ENCODE peak calls at places on chromosomes 2 and 18, in four cellular contexts. P is keratinocyte, U is thoracic aorta, Q is GM23338. F is an unnamed sample.

GRCh38 chr2:107392241-107392704 is 434.4 kb upstream of the RGPD4 start:
- DNase-seq in P (no peak), U (no peak), Q (no peak), F (no peak)

GRCh38 chr2:72515696-72516095 is 310.1 kb downstream of the EXOC6B start:
- DNase-seq in P (no peak), U (no peak), Q (no peak), F (peak; percentile 3)

GRCh38 chr2:128513416-128514283 is 195.0 kb upstream of the HS6ST1 start:
- DNase-seq in P (no peak), U (no peak), Q (no peak), F (no peak)

GRCh38 chr18:42654561-42654960 is 460.9 kb downstream of the RIT2 start:
- DNase-seq in P (no peak), U (no peak), Q (no peak), F (no peak)

GRCh38 chr2:216117566-216117965 is 8.4 kb downstream of the XRCC5 start:
- DNase-seq in P (no peak), U (no peak), Q (no peak), F (peak; percentile 55)

GRCh38 chr18:78158943-78159342 is 820.7 kb upstream of the SALL3 start:
- DNase-seq in P (no peak), U (no peak), Q (no peak), F (no peak)

GRCh38 chr2:186459009-186459408 is 27.1 kb upstream of the ZC3H15 start:
- DNase-seq in P (no peak), U (no peak), Q (peak; percentile 11), F (peak; percentile 8)

GRCh38 chr2:240203031-240203841 is 62.8 kb upstream of the OTOS start:
- DNase-seq in P (no peak), U (no peak), Q (peak; percentile 16), F (no peak)

GRCh38 chr2:117785740-117786139 is 28.8 kb upstream of the DDX18 start:
- DNase-seq in P (peak; percentile 7), U (no peak), Q (peak; percentile 86), F (peak; percentile 19)

GRCh38 chr2:197647961-197648690 is 27.3 kb downstream of the RFTN2 start:
- DNase-seq in P (no peak), U (no peak), Q (no peak), F (peak; percentile 10)

GRCh38 chr2:136013962-136014361 is 28.5 kb upstream of the DARS1 start:
- DNase-seq in P (no peak), U (no peak), Q (no peak), F (no peak)

GRCh38 chr2:188042412-188042811 is 249.3 kb upstream of the GULP1 start:
- DNase-seq in P (no peak), U (no peak), Q (no peak), F (peak; percentile 51)

GRCh38 chr2:85838181-85838580 is 50.6 kb downstream of the ST3GAL5 start:
- DNase-seq in P (no peak), U (no peak), Q (peak; percentile 79), F (no peak)

GRCh38 chr2:69089244-69089643 is 76.3 kb downstream of the ANTXR1 start:
- DNase-seq in P (no peak), U (no peak), Q (no peak), F (no peak)

GRCh38 chr2:44136186-44136585 is 32.5 kb upstream of the PPM1B start:
- DNase-seq in P (no peak), U (no peak), Q (peak; percentile 66), F (peak; percentile 64)

GRCh38 chr2:142875642-142876041 is 1.8 kb upstream of the KYNU start:
- DNase-seq in P (no peak), U (no peak), Q (no peak), F (no peak)

GRCh38 chr2:238684362-238685326 is 163.2 kb upstream of the TWIST2 start:
- DNase-seq in P (peak; percentile 85), U (peak; percentile 43), Q (no peak), F (peak; percentile 99)

GRCh38 chr2:179132076-179132475 is 82.1 kb upstream of the CCDC141 start:
- DNase-seq in P (no peak), U (no peak), Q (no peak), F (no peak)

GRCh38 chr2:46970334-46971288 is 55.0 kb upstream of the MCFD2 start:
- DNase-seq in P (peak; percentile 52), U (peak; percentile 60), Q (no peak), F (no peak)

GRCh38 chr2:46264447-46264846 is 32.8 kb upstream of the EPAS1 start:
- DNase-seq in P (no peak), U (no peak), Q (no peak), F (no peak)

GRCh38 chr2:177628817-177629216 is 236.2 kb downstream of the AGPS start:
- DNase-seq in P (no peak), U (no peak), Q (no peak), F (no peak)

GRCh38 chr2:20050104-20050711 is 1.2 kb downstream of the LAPTM4A start:
- DNase-seq in P (no peak), U (no peak), Q (peak; percentile 9), F (peak; percentile 51)

GRCh38 chr2:20049631-20050030 is 1.8 kb downstream of the LAPTM4A start:
- DNase-seq in P (no peak), U (no peak), Q (peak; percentile 48), F (no peak)

GRCh38 chr2:20051518-20052228 is at the start of gene LAPTM4A:
- DNase-seq in P (peak; percentile 100), U (peak; percentile 97), Q (peak; percentile 100), F (peak; percentile 100)

GRCh38 chr2:20052229-20052871 is 922 bp upstream of the LAPTM4A start:
- DNase-seq in P (no peak), U (no peak), Q (peak; percentile 15), F (peak; percentile 55)

DNA sequence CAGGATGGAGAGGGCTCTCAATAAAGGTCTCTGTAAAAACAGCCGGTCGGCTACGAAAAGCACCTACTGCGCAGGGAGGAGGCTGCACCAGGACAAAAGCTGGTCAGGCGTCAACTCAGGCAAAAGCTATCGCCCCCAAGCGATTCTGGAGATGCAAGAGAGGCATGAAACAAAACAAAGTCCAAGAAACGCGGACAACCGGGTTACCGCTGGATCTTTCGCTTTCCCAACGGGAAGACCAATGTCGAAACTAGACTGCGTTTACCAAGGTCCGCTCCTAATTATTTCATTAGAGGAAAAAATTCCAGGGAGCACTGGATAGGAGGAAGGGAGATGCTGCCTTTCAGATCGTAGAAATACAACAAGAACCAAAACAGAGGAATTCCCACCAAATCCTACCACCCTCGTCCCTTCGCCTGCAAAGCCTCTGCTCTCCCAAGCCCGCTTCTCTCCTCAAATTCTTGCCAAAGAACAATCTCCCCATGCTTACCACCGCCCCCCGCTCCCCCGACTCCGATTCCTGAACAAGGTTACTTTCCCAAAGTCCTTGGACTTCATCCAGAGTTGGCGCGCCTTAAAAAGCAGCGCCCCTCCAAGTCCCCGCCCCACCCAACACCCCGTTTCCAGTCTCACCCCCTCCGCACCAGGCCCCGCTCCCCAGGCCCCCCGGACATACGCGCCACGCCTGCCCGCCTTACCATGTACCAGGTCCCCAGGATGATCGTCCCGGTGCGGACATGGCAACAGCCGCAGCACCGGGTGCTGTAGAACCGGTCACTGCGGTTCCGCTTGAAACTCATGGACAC is 513 bp downstream of the LAPTM4A start:
- DNase-seq in P (no peak), U (no peak), Q (peak; percentile 73), F (peak; percentile 71)
- TF ChIP-seq CTCF in P (peak; percentile 7), U (no peak), Q (no peak), F (peak; percentile 27)

DNA sequence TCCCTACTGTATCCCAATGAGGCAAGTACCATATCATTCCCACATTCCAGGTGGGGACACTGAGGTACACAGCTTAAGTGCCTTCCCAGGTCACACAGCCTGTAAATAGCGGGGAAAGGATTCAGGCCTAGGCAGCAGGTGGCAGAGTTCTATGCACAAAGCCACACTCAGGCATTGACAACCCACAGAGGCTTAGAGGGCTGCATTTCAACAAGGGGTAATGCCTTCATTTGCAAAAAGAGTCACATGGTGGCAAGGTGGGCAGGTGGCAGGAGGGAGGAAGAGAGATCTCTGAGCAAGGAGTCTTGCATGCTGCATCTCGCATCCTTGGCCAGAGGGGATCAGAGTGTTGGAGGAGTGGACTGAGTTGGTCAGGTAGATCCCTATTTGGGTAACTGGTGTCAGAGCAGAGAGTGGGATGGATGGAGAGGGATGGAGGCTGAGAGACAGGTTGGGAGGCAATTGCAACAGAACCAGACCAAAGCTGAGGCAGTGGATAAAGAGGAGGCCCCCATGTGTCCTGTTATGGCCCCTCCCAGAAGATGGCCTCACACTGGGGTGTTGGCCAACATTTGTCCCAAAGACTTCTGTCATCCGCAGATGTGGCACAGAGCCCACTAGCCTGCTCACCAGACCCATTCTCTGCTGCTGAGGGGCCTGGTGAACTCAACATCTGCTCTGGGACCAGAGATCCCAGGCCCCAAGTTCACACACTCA is 189.6 kb downstream of the ZBTB7C start:
- DNase-seq in P (no peak), U (no peak), Q (peak; percentile 21), F (no peak)
- TF ChIP-seq CTCF in P (no peak), U (no peak), Q (peak; percentile 9), F (no peak)

GRCh38 chr2:25293958-25294513 is 47.7 kb downstream of the DNMT3A start:
- DNase-seq in P (no peak), U (no peak), Q (no peak), F (no peak)
- TF ChIP-seq CTCF in P (no peak), U (no peak), Q (no peak), F (no peak)

DNA sequence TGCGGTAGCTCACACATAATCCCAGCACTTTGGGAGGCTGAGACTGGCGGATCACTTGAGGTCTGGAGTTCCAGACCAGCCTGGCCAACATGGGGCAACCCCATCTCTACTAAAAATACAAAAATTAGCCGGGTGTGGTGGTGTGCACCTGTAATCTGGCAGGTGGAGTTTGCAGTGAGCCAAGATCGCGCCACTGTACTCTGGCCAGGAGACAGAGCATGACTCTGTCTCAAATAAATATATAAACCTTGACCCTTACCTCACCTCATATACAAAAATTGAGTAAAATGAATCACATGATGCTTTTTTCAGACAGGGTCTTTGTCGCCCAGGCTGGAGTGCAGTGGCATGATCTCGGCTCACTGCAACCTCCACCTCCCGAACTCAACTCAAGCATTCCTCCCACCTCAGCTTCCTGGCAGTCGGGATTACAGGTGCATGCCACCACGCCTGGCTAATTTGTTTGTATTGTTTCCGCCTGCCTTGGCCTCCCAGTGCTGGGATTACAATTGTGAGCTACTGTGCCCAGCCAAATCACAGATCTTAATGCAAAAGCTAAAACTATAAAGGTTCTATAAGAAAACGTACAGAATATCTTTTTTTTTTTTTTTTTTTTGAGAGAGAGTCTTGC is 25.3 kb downstream of the XPO1 start:
- DNase-seq in P (no peak), U (no peak), Q (no peak), F (no peak)
- TF ChIP-seq CTCF in P (no peak), U (no peak), Q (no peak), F (no peak)

GRCh38 chr2:75157435-75157834 is 41.9 kb downstream of the TACR1 start:
- DNase-seq in P (no peak), U (no peak), Q (peak; percentile 54), F (no peak)
- TF ChIP-seq CTCF in P (peak; percentile 38), U (no peak), Q (peak; percentile 61), F (peak; percentile 66)

GRCh38 chr2:96574364-96574763 is 37.8 kb downstream of the ARID5A start:
- DNase-seq in P (no peak), U (no peak), Q (no peak), F (no peak)
- TF ChIP-seq CTCF in P (no peak), U (no peak), Q (no peak), F (peak; percentile 49)

F was measured in HFFc6.